ENCODE peak calls at places on chromosomes 12 and 14, in eight cellular contexts. G, D, Q, E, L, N, Z and P are unnamed samples.

GRCh38 chr14:103380719-103381377 is 4.4 kb upstream of the MARK3 start:
- DNase-seq in Z (no peak), G (no peak), N (no peak), Q (no peak), E (no peak), L (no peak), D (no peak), P (peak; percentile 65)

GRCh38 chr14:51726166-51726899 is 74.6 kb downstream of the FRMD6 start:
- DNase-seq in G (no peak), D (no peak), Q (no peak), E (no peak), N (no peak), Z (no peak), L (no peak), P (no peak)

GRCh38 chr12:48980953-48981756 is 3.0 kb downstream of the WNT1 start:
- DNase-seq in Z (no peak), Q (no peak), D (peak; percentile 67), G (peak; percentile 80), N (no peak), E (no peak), L (no peak), P (no peak)

GRCh38 chr14:75559451-75560187 is 18.8 kb upstream of the FLVCR2 start:
- DNase-seq in L (no peak), G (no peak), E (no peak), D (no peak), N (no peak), Z (no peak), Q (no peak), P (peak; percentile 80)

GRCh38 chr14:77489051-77489450 is 9.6 kb downstream of the ISM2 start:
- DNase-seq in Z (no peak), G (peak; percentile 25), E (no peak), D (no peak), Q (no peak), L (no peak), N (no peak), P (no peak)

GRCh38 chr12:101703487-101703886 is 6.0 kb downstream of the CHPT1 start:
- DNase-seq in D (peak; percentile 36), L (no peak), E (no peak), N (no peak), G (no peak), Z (no peak), Q (no peak), P (no peak)

GRCh38 chr12:7060353-7060954 is at the start of gene C1S:
- DNase-seq in D (peak; percentile 84), E (peak; percentile 93), L (no peak), Z (peak; percentile 59), N (no peak), G (peak; percentile 53), Q (no peak), P (no peak)

GRCh38 chr14:46646796-46647195 is 4.8 kb downstream of the RPL10L start:
- DNase-seq in Z (no peak), E (no peak), L (no peak), G (no peak), D (no peak), Q (no peak), N (no peak), P (no peak)

GRCh38 chr12:128660532-128661215 is 163.1 kb downstream of the SLC15A4 start:
- DNase-seq in D (no peak), Q (no peak), G (no peak), L (no peak), N (no peak), E (no peak), Z (no peak), P (no peak)

GRCh38 chr14:21940887-21941855 is 267.6 kb upstream of the OR4E1 start:
- DNase-seq in G (peak; percentile 9), L (peak; percentile 30), E (peak; percentile 55), Z (peak; percentile 15), N (no peak), Q (peak; percentile 24), D (peak; percentile 70), P (no peak)

GRCh38 chr12:90953956-90954421 is 987 bp downstream of the CCER1 start:
- DNase-seq in Q (no peak), G (no peak), L (no peak), E (peak; percentile 38), Z (peak; percentile 72), N (no peak), D (peak; percentile 91), P (no peak)

GRCh38 chr12:111570090-111570961 is 28.8 kb downstream of the ATXN2 start:
- DNase-seq in G (no peak), E (no peak), N (no peak), L (no peak), Q (peak; percentile 70), Z (peak; percentile 32), D (no peak), P (no peak)

GRCh38 chr12:24822121-24822899 is 126.6 kb downstream of the BCAT1 start:
- DNase-seq in N (peak; percentile 66), D (no peak), Q (no peak), G (no peak), E (no peak), L (no peak), Z (no peak), P (no peak)
- TF ChIP-seq REST in N (no peak), D (no peak), Q (no peak), G (no peak), E (no peak), L (no peak), Z (no peak), P (no peak)

GRCh38 chr12:132416121-132416673 is 73.8 kb upstream of the FBRSL1 start:
- DNase-seq in Z (no peak), N (no peak), Q (no peak), D (no peak), L (no peak), G (no peak), E (no peak), P (no peak)

GRCh38 chr12:132414634-132415340 is 75.2 kb upstream of the FBRSL1 start:
- DNase-seq in E (peak; percentile 62), L (peak; percentile 27), N (no peak), Q (peak; percentile 65), D (peak; percentile 92), Z (peak; percentile 80), G (peak; percentile 96), P (peak; percentile 79)

GRCh38 chr12:132415456-132416120 is 74.4 kb upstream of the FBRSL1 start:
- DNase-seq in L (no peak), E (no peak), N (no peak), Z (no peak), Q (no peak), G (no peak), D (no peak), P (no peak)

GRCh38 chr12:132411457-132411856 is 78.5 kb upstream of the FBRSL1 start:
- DNase-seq in L (no peak), G (no peak), Z (no peak), D (no peak), Q (no peak), E (no peak), N (no peak), P (no peak)

GRCh38 chr12:132413931-132414588 is 75.9 kb upstream of the FBRSL1 start:
- DNase-seq in E (no peak), L (no peak), D (peak; percentile 67), Q (no peak), Z (no peak), G (peak; percentile 81), N (no peak), P (no peak)
- H3K27me3 ChIP-seq in E (peaks cover 8% of the 10 kb centered on the region), L (no peaks in the 10 kb centered on the region), D (peaks cover 18% of the 10 kb centered on the region), Q (peaks cover 8% of the 10 kb centered on the region), Z (peaks cover 5% of the 10 kb centered on the region), G (peaks cover 29% of the 10 kb centered on the region), N (no peaks in the 10 kb centered on the region), P (peaks cover 14% of the 10 kb centered on the region)

DNA sequence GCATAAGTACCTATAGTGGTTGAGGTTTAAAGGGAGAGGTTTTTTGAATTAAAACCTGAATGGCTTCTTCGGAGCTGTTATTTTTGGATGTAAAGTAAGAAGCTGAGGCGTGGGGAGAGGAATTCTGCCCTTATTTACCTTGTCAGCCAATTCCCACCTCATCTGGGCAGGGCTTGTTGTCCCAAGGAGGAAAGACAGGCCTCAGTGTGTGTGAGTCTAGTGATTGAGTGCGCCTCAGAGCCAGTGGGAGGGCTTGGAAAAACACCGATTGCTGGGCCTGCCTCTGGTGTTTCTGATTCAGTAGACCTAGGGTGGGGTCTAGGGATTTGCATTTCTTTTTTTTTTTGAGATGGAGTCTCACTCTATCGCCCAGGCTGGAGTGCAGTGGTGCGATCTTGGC is 70.0 kb upstream of the REP15 start:
- DNase-seq in E (no peak), D (peak; percentile 9), L (no peak), N (no peak), Z (no peak), Q (no peak), G (no peak), P (no peak)
- H3K27ac ChIP-seq in E (no peak overlapping the region), D (no peak overlapping the region), L (no peak overlapping the region), N (no peak overlapping the region), Z (no peak overlapping the region), Q (peak overlapping the region; percentile 81), G (peak overlapping the region; percentile 98), P (no peak overlapping the region)

GRCh38 chr14:50395448-50395847 is 1.2 kb downstream of the CDKL1 start:
- DNase-seq in N (no peak), E (no peak), L (no peak), G (no peak), Z (peak; percentile 6), Q (no peak), D (no peak), P (no peak)

GRCh38 chr14:50400461-50400860 is 3.8 kb upstream of the CDKL1 start:
- DNase-seq in E (no peak), D (no peak), N (no peak), Q (no peak), Z (no peak), L (no peak), G (no peak), P (no peak)

GRCh38 chr14:50396636-50397460 is at the start of gene CDKL1:
- DNase-seq in L (peak; percentile 12), E (peak; percentile 32), D (peak; percentile 83), G (peak; percentile 88), N (no peak), Q (no peak), Z (peak; percentile 59), P (peak; percentile 73)

GRCh38 chr14:50399251-50400032 is 2.8 kb upstream of the CDKL1 start:
- DNase-seq in L (no peak), E (no peak), N (no peak), Z (no peak), G (no peak), D (no peak), Q (peak; percentile 4), P (no peak)

DNA sequence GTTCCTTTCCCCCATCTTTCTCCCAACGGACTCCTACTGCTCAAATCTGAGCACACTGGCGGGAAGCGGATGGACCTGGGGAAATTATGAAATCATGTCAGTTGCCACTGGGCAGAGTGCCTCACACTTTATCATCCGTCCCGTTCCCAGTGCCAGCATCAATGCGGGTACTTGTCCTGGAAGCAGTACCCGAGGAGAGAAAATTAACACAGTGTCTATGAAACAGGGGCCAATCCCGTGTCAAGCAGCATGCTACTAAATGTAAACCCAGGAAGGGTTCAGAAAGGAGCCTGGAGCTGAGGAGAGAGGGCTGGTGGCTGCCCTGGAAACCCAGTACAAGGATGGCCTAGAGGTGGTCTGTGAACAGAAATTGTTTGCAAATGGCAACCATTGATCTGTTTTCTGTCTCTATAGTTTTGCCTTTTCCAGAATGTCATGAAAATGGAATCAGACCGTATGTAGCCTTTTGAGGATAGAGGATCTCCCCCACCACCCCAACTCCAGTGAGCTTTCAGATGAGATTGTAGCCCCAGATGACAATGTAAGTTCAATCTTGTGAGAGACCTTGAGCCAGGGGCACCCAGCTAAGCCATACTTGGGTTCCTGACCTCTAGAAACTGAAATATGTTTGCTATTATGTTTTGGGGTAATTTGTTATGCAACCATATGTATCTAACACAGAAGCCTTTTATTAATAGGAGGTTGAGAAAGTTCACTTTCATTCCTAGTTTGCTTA is 948 bp upstream of the CDKL1 start:
- DNase-seq in Z (peak; percentile 4), E (peak; percentile 24), N (no peak), D (peak; percentile 21), G (peak; percentile 41), L (no peak), Q (no peak), P (peak; percentile 54)
- TF ChIP-seq REST in Z (no peak), E (no peak), N (no peak), D (no peak), G (no peak), L (no peak), Q (no peak), P (no peak)